ENCODE peak calls at places on chromosomes 2 and 18, in nine cellular contexts. E is G401; S is iris pigment epithelial cell; L is mucosa of gallbladder; G is kidney epithelial cell; K is skeletal muscle cell; C is fibroblast of the conjunctiva; F is NCI-H1930; I is CD4-positive, alpha-beta memory T cell. U is an unnamed sample.

GRCh38 chr2:73588177-73588576 is 54.0 kb downstream of the NAT8 start:
- DNase-seq in E (no peak), S (no peak), L (no peak), G (no peak), K (no peak), C (no peak), F (peak; percentile 87), I (no peak), U (no peak)

GRCh38 chr2:36516136-36516870 is 81.7 kb downstream of the FEZ2 start:
- DNase-seq in E (no peak), S (peak; percentile 78), L (no peak), G (no peak), K (no peak), C (no peak), F (no peak), I (no peak), U (no peak)

GRCh38 chr2:236826727-236827126 is 257.1 kb downstream of the ACKR3 start:
- DNase-seq in E (no peak), S (no peak), L (peak; percentile 27), G (no peak), K (no peak), C (no peak), F (no peak), I (no peak), U (no peak)

GRCh38 chr2:149226790-149227189 is 103.6 kb upstream of the LYPD6 start:
- DNase-seq in E (no peak), S (no peak), L (no peak), G (no peak), K (no peak), C (no peak), F (no peak), I (no peak), U (no peak)

GRCh38 chr2:86211033-86211795 is 12.0 kb downstream of the MRPL35 start:
- DNase-seq in E (no peak), S (no peak), L (no peak), G (no peak), K (no peak), C (no peak), F (no peak), I (no peak), U (no peak)

GRCh38 chr2:179017958-179018357 is 32.0 kb downstream of the CCDC141 start:
- DNase-seq in E (no peak), S (no peak), L (no peak), G (no peak), K (no peak), C (no peak), F (no peak), I (no peak), U (no peak)

GRCh38 chr2:239305771-239306170 is 95.0 kb downstream of the HDAC4 start:
- DNase-seq in E (no peak), S (no peak), L (no peak), G (no peak), K (no peak), C (no peak), F (no peak), I (no peak), U (no peak)

GRCh38 chr2:200081221-200081620 is 125.8 kb downstream of the MAIP1 start:
- DNase-seq in E (no peak), S (no peak), L (no peak), G (peak; percentile 87), K (no peak), C (no peak), F (no peak), I (no peak), U (no peak)

GRCh38 chr2:10493636-10494281 is 45.6 kb upstream of the ODC1 start:
- DNase-seq in E (no peak), S (peak; percentile 80), L (peak; percentile 40), G (peak; percentile 99), K (peak; percentile 44), C (no peak), F (no peak), I (peak; percentile 89), U (no peak)

GRCh38 chr2:9095690-9096089 is 92.2 kb upstream of the MBOAT2 start:
- DNase-seq in E (peak; percentile 26), S (peak; percentile 78), L (peak; percentile 42), G (no peak), K (no peak), C (peak; percentile 29), F (no peak), I (no peak), U (peak; percentile 22)

GRCh38 chr2:106970471-106971261 is 84.7 kb upstream of the ST6GAL2 start:
- DNase-seq in E (no peak), S (peak; percentile 86), L (no peak), G (no peak), K (peak; percentile 66), C (no peak), F (no peak), I (no peak), U (no peak)

GRCh38 chr2:124607679-124608078 is 582.6 kb downstream of the CNTNAP5 start:
- DNase-seq in E (no peak), S (no peak), L (peak; percentile 34), G (no peak), K (no peak), C (no peak), F (no peak), I (no peak), U (no peak)

GRCh38 chr2:28643911-28644334 is 107.7 kb upstream of the PPP1CB start:
- DNase-seq in E (no peak), S (peak; percentile 58), L (no peak), G (no peak), K (no peak), C (no peak), F (no peak), I (no peak), U (no peak)

GRCh38 chr2:107036293-107036692 is 150.3 kb upstream of the ST6GAL2 start:
- DNase-seq in E (no peak), S (no peak), L (no peak), G (no peak), K (no peak), C (no peak), F (no peak), I (no peak), U (no peak)

GRCh38 chr18:77129150-77129551 is 3.4 kb downstream of the MBP start:
- DNase-seq in E (no peak), S (peak; percentile 95), L (no peak), G (peak; percentile 94), K (peak; percentile 86), C (no peak), F (no peak), I (no peak), U (no peak)

GRCh38 chr2:15298769-15299168 is 262.4 kb downstream of the NBAS start:
- DNase-seq in E (no peak), S (peak; percentile 24), L (no peak), G (peak; percentile 48), K (peak; percentile 18), C (no peak), F (no peak), I (no peak), U (no peak)

GRCh38 chr2:96264656-96265348 is 995 bp downstream of the TMEM127 start:
- DNase-seq in E (peak; percentile 57), S (peak; percentile 53), L (no peak), G (no peak), K (no peak), C (no peak), F (peak; percentile 22), I (no peak), U (peak; percentile 50)